ENCODE peak calls at places on chromosome 18, in ten cellular contexts. One of them, this sample, is unnamed. For H3K4me1, the result is how much of the 10 kb centered on the place peaks cover.

GRCh38 chr18:13889661-13890060 is 25.7 kb downstream of the MC2R start:
- DNase-seq in astrocyte: peak
- DNase-seq in GM23338: no peak
- DNase-seq in IMR-90: no peak
- DNase-seq in keratinocyte: no peak
- DNase-seq in cardiac muscle cell: no peak
- DNase-seq in foreskin keratinocyte: no peak
- DNase-seq in CD8-positive, alpha-beta T cell: no peak
- DNase-seq in CD4-positive, alpha-beta memory T cell: no peak
- DNase-seq in iPS DF 6.9: no peak
- DNase-seq in this sample: no peak

GRCh38 chr18:35969676-35970075 is 2.8 kb upstream of the RMP24 start:
- DNase-seq in CD8-positive, alpha-beta T cell: no peak
- DNase-seq in CD4-positive, alpha-beta memory T cell: no peak
- DNase-seq in keratinocyte: no peak
- DNase-seq in iPS DF 6.9: no peak
- DNase-seq in IMR-90: no peak
- DNase-seq in GM23338: no peak
- DNase-seq in astrocyte: no peak
- DNase-seq in cardiac muscle cell: no peak
- DNase-seq in foreskin keratinocyte: no peak
- DNase-seq in this sample: no peak

GRCh38 chr18:59918320-59918755 is 18.5 kb downstream of the PMAIP1 start:
- DNase-seq in iPS DF 6.9: no peak
- DNase-seq in GM23338: no peak
- DNase-seq in foreskin keratinocyte: peak
- DNase-seq in CD4-positive, alpha-beta memory T cell: no peak
- DNase-seq in IMR-90: peak
- DNase-seq in keratinocyte: no peak
- DNase-seq in cardiac muscle cell: peak
- DNase-seq in astrocyte: peak
- DNase-seq in CD8-positive, alpha-beta T cell: no peak
- DNase-seq in this sample: no peak

GRCh38 chr18:37334494-37335125 is 231.0 kb downstream of the CELF4 start:
- DNase-seq in foreskin keratinocyte: peak
- DNase-seq in cardiac muscle cell: no peak
- DNase-seq in IMR-90: peak
- DNase-seq in astrocyte: peak
- DNase-seq in keratinocyte: no peak
- DNase-seq in GM23338: no peak
- DNase-seq in CD8-positive, alpha-beta T cell: no peak
- DNase-seq in CD4-positive, alpha-beta memory T cell: no peak
- DNase-seq in iPS DF 6.9: no peak
- DNase-seq in this sample: no peak

GRCh38 chr18:35189510-35189909 is 51.3 kb upstream of the ZNF397 start:
- DNase-seq in CD4-positive, alpha-beta memory T cell: no peak
- DNase-seq in keratinocyte: no peak
- DNase-seq in iPS DF 6.9: no peak
- DNase-seq in GM23338: no peak
- DNase-seq in cardiac muscle cell: no peak
- DNase-seq in CD8-positive, alpha-beta T cell: no peak
- DNase-seq in foreskin keratinocyte: no peak
- DNase-seq in astrocyte: no peak
- DNase-seq in IMR-90: no peak
- DNase-seq in this sample: no peak

GRCh38 chr18:77818328-77818727 is 568.7 kb downstream of the GALR1 start:
- DNase-seq in GM23338: no peak
- DNase-seq in cardiac muscle cell: no peak
- DNase-seq in iPS DF 6.9: no peak
- DNase-seq in CD8-positive, alpha-beta T cell: no peak
- DNase-seq in astrocyte: no peak
- DNase-seq in IMR-90: no peak
- DNase-seq in CD4-positive, alpha-beta memory T cell: no peak
- DNase-seq in foreskin keratinocyte: no peak
- DNase-seq in keratinocyte: no peak
- DNase-seq in this sample: no peak

GRCh38 chr18:75439356-75439755 is 11.9 kb upstream of the SMIM21 start:
- DNase-seq in GM23338: no peak
- DNase-seq in iPS DF 6.9: no peak
- DNase-seq in astrocyte: no peak
- DNase-seq in CD4-positive, alpha-beta memory T cell: no peak
- DNase-seq in IMR-90: no peak
- DNase-seq in keratinocyte: no peak
- DNase-seq in CD8-positive, alpha-beta T cell: no peak
- DNase-seq in cardiac muscle cell: no peak
- DNase-seq in foreskin keratinocyte: no peak
- DNase-seq in this sample: no peak

GRCh38 chr18:50061876-50062517 is 132.9 kb downstream of the MYO5B start:
- DNase-seq in astrocyte: no peak
- DNase-seq in keratinocyte: no peak
- DNase-seq in iPS DF 6.9: no peak
- DNase-seq in CD8-positive, alpha-beta T cell: no peak
- DNase-seq in GM23338: no peak
- DNase-seq in cardiac muscle cell: no peak
- DNase-seq in CD4-positive, alpha-beta memory T cell: no peak
- DNase-seq in IMR-90: no peak
- DNase-seq in foreskin keratinocyte: no peak
- DNase-seq in this sample: no peak

GRCh38 chr18:77992057-77992456 is 742.4 kb downstream of the GALR1 start:
- DNase-seq in astrocyte: no peak
- DNase-seq in CD8-positive, alpha-beta T cell: no peak
- DNase-seq in iPS DF 6.9: no peak
- DNase-seq in foreskin keratinocyte: no peak
- DNase-seq in GM23338: no peak
- DNase-seq in CD4-positive, alpha-beta memory T cell: no peak
- DNase-seq in IMR-90: no peak
- DNase-seq in keratinocyte: no peak
- DNase-seq in cardiac muscle cell: peak
- DNase-seq in this sample: no peak

GRCh38 chr18:34444622-34445021 is 219.9 kb upstream of the NOL4 start:
- DNase-seq in keratinocyte: no peak
- DNase-seq in CD8-positive, alpha-beta T cell: no peak
- DNase-seq in GM23338: no peak
- DNase-seq in IMR-90: no peak
- DNase-seq in cardiac muscle cell: no peak
- DNase-seq in foreskin keratinocyte: no peak
- DNase-seq in iPS DF 6.9: no peak
- DNase-seq in astrocyte: no peak
- DNase-seq in CD4-positive, alpha-beta memory T cell: no peak
- DNase-seq in this sample: no peak

GRCh38 chr18:76980663-76981387 is 151.8 kb downstream of the MBP start:
- DNase-seq in cardiac muscle cell: no peak
- DNase-seq in IMR-90: no peak
- DNase-seq in astrocyte: no peak
- DNase-seq in foreskin keratinocyte: no peak
- DNase-seq in iPS DF 6.9: no peak
- DNase-seq in GM23338: no peak
- DNase-seq in CD4-positive, alpha-beta memory T cell: no peak
- DNase-seq in CD8-positive, alpha-beta T cell: no peak
- DNase-seq in keratinocyte: no peak
- DNase-seq in this sample: no peak

GRCh38 chr18:48740068-48740440 is 201.2 kb downstream of the CTIF start:
- DNase-seq in keratinocyte: no peak
- DNase-seq in iPS DF 6.9: no peak
- DNase-seq in IMR-90: no peak
- DNase-seq in foreskin keratinocyte: no peak
- DNase-seq in astrocyte: no peak
- DNase-seq in GM23338: no peak
- DNase-seq in cardiac muscle cell: no peak
- DNase-seq in CD8-positive, alpha-beta T cell: no peak
- DNase-seq in CD4-positive, alpha-beta memory T cell: no peak
- DNase-seq in this sample: no peak
- H3K4me1 ChIP-seq in keratinocyte: under half
- H3K4me1 ChIP-seq in iPS DF 6.9: under half
- H3K4me1 ChIP-seq in IMR-90: under half
- H3K4me1 ChIP-seq in foreskin keratinocyte: under half
- H3K4me1 ChIP-seq in astrocyte: under half
- H3K4me1 ChIP-seq in GM23338: under half
- H3K4me1 ChIP-seq in cardiac muscle cell: under half
- H3K4me1 ChIP-seq in CD8-positive, alpha-beta T cell: under half
- H3K4me1 ChIP-seq in CD4-positive, alpha-beta memory T cell: under half
- H3K4me1 ChIP-seq in this sample: under half

GRCh38 chr18:28781616-28782362 is 604.9 kb upstream of the CDH2 start:
- DNase-seq in foreskin keratinocyte: no peak
- DNase-seq in cardiac muscle cell: no peak
- DNase-seq in CD8-positive, alpha-beta T cell: no peak
- DNase-seq in iPS DF 6.9: no peak
- DNase-seq in IMR-90: no peak
- DNase-seq in CD4-positive, alpha-beta memory T cell: no peak
- DNase-seq in keratinocyte: no peak
- DNase-seq in astrocyte: no peak
- DNase-seq in GM23338: no peak
- DNase-seq in this sample: no peak

GRCh38 chr18:28777756-28778155 is 600.8 kb upstream of the CDH2 start:
- DNase-seq in foreskin keratinocyte: no peak
- DNase-seq in keratinocyte: no peak
- DNase-seq in GM23338: no peak
- DNase-seq in CD4-positive, alpha-beta memory T cell: no peak
- DNase-seq in CD8-positive, alpha-beta T cell: no peak
- DNase-seq in IMR-90: no peak
- DNase-seq in cardiac muscle cell: no peak
- DNase-seq in astrocyte: no peak
- DNase-seq in iPS DF 6.9: no peak
- DNase-seq in this sample: no peak

GRCh38 chr18:28778706-28779105 is 601.8 kb upstream of the CDH2 start:
- DNase-seq in foreskin keratinocyte: no peak
- DNase-seq in iPS DF 6.9: no peak
- DNase-seq in cardiac muscle cell: no peak
- DNase-seq in keratinocyte: no peak
- DNase-seq in astrocyte: no peak
- DNase-seq in IMR-90: no peak
- DNase-seq in GM23338: no peak
- DNase-seq in CD4-positive, alpha-beta memory T cell: no peak
- DNase-seq in CD8-positive, alpha-beta T cell: no peak
- DNase-seq in this sample: no peak
- H3K4me1 ChIP-seq in foreskin keratinocyte: under half
- H3K4me1 ChIP-seq in iPS DF 6.9: under half
- H3K4me1 ChIP-seq in cardiac muscle cell: under half
- H3K4me1 ChIP-seq in keratinocyte: under half
- H3K4me1 ChIP-seq in astrocyte: under half
- H3K4me1 ChIP-seq in IMR-90: under half
- H3K4me1 ChIP-seq in GM23338: under half
- H3K4me1 ChIP-seq in CD4-positive, alpha-beta memory T cell: under half
- H3K4me1 ChIP-seq in CD8-positive, alpha-beta T cell: under half
- H3K4me1 ChIP-seq in this sample: under half

DNA sequence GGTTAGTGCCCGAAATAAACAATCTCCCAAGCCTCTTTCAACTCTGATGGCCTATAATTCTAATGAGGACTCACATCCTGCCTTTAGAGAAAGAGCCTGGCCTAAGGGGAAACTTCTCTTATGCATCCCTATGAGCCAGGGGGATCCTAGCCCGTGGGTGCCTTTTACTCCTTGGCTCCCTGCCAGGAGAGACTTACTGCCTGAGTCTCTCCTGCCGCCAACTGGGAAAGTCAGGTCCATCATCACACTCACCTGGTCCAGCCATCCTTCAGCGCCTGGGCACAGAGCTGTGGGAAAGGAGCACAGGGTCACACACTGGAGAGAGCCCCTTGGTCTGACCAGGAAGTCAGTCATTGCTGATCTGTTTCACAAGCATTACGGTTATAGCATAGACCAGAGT is 24.1 kb downstream of the ENOSF1 start:
- DNase-seq in IMR-90: no peak
- DNase-seq in cardiac muscle cell: no peak
- DNase-seq in iPS DF 6.9: no peak
- DNase-seq in CD4-positive, alpha-beta memory T cell: no peak
- DNase-seq in GM23338: no peak
- DNase-seq in foreskin keratinocyte: peak
- DNase-seq in astrocyte: no peak
- DNase-seq in CD8-positive, alpha-beta T cell: no peak
- DNase-seq in keratinocyte: no peak
- DNase-seq in this sample: no peak
- H3K4me1 ChIP-seq in IMR-90: under half
- H3K4me1 ChIP-seq in cardiac muscle cell: under half
- H3K4me1 ChIP-seq in iPS DF 6.9: under half
- H3K4me1 ChIP-seq in CD4-positive, alpha-beta memory T cell: under half
- H3K4me1 ChIP-seq in GM23338: under half
- H3K4me1 ChIP-seq in foreskin keratinocyte: under half
- H3K4me1 ChIP-seq in astrocyte: under half
- H3K4me1 ChIP-seq in CD8-positive, alpha-beta T cell: under half
- H3K4me1 ChIP-seq in keratinocyte: under half
- H3K4me1 ChIP-seq in this sample: under half

GRCh38 chr18:513826-514530 is 13.5 kb upstream of the COLEC12 start:
- DNase-seq in iPS DF 6.9: no peak
- DNase-seq in keratinocyte: no peak
- DNase-seq in foreskin keratinocyte: no peak
- DNase-seq in CD4-positive, alpha-beta memory T cell: no peak
- DNase-seq in GM23338: no peak
- DNase-seq in CD8-positive, alpha-beta T cell: no peak
- DNase-seq in IMR-90: no peak
- DNase-seq in cardiac muscle cell: no peak
- DNase-seq in astrocyte: no peak
- DNase-seq in this sample: no peak

GRCh38 chr18:512957-513356 is 12.5 kb upstream of the COLEC12 start:
- DNase-seq in CD4-positive, alpha-beta memory T cell: no peak
- DNase-seq in astrocyte: no peak
- DNase-seq in foreskin keratinocyte: no peak
- DNase-seq in cardiac muscle cell: no peak
- DNase-seq in CD8-positive, alpha-beta T cell: no peak
- DNase-seq in keratinocyte: no peak
- DNase-seq in IMR-90: no peak
- DNase-seq in GM23338: no peak
- DNase-seq in iPS DF 6.9: no peak
- DNase-seq in this sample: no peak

GRCh38 chr18:515838-516237 is 15.3 kb upstream of the COLEC12 start:
- DNase-seq in astrocyte: no peak
- DNase-seq in iPS DF 6.9: no peak
- DNase-seq in cardiac muscle cell: no peak
- DNase-seq in keratinocyte: no peak
- DNase-seq in GM23338: no peak
- DNase-seq in IMR-90: no peak
- DNase-seq in CD8-positive, alpha-beta T cell: no peak
- DNase-seq in CD4-positive, alpha-beta memory T cell: no peak
- DNase-seq in foreskin keratinocyte: no peak
- DNase-seq in this sample: no peak

GRCh38 chr18:518081-518480 is 17.6 kb upstream of the COLEC12 start:
- DNase-seq in CD8-positive, alpha-beta T cell: no peak
- DNase-seq in GM23338: no peak
- DNase-seq in CD4-positive, alpha-beta memory T cell: no peak
- DNase-seq in foreskin keratinocyte: no peak
- DNase-seq in iPS DF 6.9: no peak
- DNase-seq in keratinocyte: no peak
- DNase-seq in astrocyte: no peak
- DNase-seq in IMR-90: no peak
- DNase-seq in cardiac muscle cell: no peak
- DNase-seq in this sample: no peak

DNA sequence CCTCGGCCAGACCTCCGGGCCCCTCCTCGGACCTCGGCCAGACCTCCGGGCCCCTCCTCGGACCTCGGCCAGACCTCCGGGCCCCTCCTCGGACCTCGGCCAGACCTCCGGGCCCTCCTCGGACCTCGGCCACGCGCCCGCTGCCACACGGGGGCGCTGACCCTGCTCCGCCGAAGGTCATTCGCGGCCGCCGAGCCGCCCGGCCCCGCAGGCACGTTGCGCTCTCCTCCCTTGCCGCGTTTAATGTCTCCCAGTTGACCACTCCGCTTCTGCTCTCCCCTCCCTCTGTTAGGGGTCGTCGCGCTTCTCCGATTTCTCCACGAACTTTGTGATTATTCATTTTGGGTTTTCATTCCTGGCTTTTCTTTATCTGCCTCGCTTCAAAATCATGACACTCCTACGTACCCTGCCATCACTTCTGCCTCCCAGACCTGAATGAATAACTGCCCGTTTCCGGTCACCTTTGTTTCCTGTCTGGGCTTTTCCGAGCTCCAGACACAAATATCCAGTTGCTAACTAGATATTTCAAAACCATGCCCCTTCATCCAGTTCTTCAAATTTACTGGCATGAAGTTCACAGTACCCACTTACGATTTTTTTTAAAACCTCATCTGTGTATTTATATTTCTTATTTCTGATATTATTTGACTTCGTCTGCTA is 14.8 kb upstream of the COLEC12 start:
- DNase-seq in GM23338: no peak
- DNase-seq in CD4-positive, alpha-beta memory T cell: no peak
- DNase-seq in CD8-positive, alpha-beta T cell: no peak
- DNase-seq in foreskin keratinocyte: no peak
- DNase-seq in iPS DF 6.9: no peak
- DNase-seq in cardiac muscle cell: no peak
- DNase-seq in IMR-90: no peak
- DNase-seq in astrocyte: no peak
- DNase-seq in keratinocyte: no peak
- DNase-seq in this sample: no peak
- H3K4me1 ChIP-seq in GM23338: under half
- H3K4me1 ChIP-seq in CD4-positive, alpha-beta memory T cell: under half
- H3K4me1 ChIP-seq in CD8-positive, alpha-beta T cell: under half
- H3K4me1 ChIP-seq in foreskin keratinocyte: under half
- H3K4me1 ChIP-seq in iPS DF 6.9: under half
- H3K4me1 ChIP-seq in cardiac muscle cell: under half
- H3K4me1 ChIP-seq in IMR-90: under half
- H3K4me1 ChIP-seq in astrocyte: under half
- H3K4me1 ChIP-seq in keratinocyte: under half
- H3K4me1 ChIP-seq in this sample: under half